ENCODE peak calls at places on chromosome 1, in seven cellular contexts. One of them, this sample, is unnamed.

GRCh38 chr1:46278807-46279206 is 24.6 kb downstream of the LRRC41 start:
- DNase-seq in Right ventricle myocardium inferior: no peak
- DNase-seq in T-helper 1 cell: no peak
- DNase-seq in iPS DF 6.9: no peak
- DNase-seq in ELF-1: no peak
- DNase-seq in midbrain: no peak
- DNase-seq in T-helper 9 cell: no peak
- DNase-seq in this sample: no peak

GRCh38 chr1:19981507-19982312 is 2.3 kb upstream of the PLA2G2A start:
- DNase-seq in T-helper 1 cell: no peak
- DNase-seq in iPS DF 6.9: no peak
- DNase-seq in ELF-1: peak
- DNase-seq in midbrain: no peak
- DNase-seq in Right ventricle myocardium inferior: no peak
- DNase-seq in T-helper 9 cell: no peak
- DNase-seq in this sample: no peak

GRCh38 chr1:26335774-26336476 is 18.0 kb downstream of the CRYBG2 start:
- DNase-seq in T-helper 9 cell: no peak
- DNase-seq in T-helper 1 cell: no peak
- DNase-seq in Right ventricle myocardium inferior: no peak
- DNase-seq in ELF-1: no peak
- DNase-seq in iPS DF 6.9: no peak
- DNase-seq in midbrain: no peak
- DNase-seq in this sample: peak

GRCh38 chr1:218779341-218779831 is 394.3 kb upstream of the LYPLAL1 start:
- DNase-seq in Right ventricle myocardium inferior: no peak
- DNase-seq in T-helper 9 cell: no peak
- DNase-seq in ELF-1: peak
- DNase-seq in midbrain: no peak
- DNase-seq in iPS DF 6.9: no peak
- DNase-seq in T-helper 1 cell: no peak
- DNase-seq in this sample: no peak

GRCh38 chr1:177927021-177927596 is 42.7 kb downstream of the SEC16B start:
- DNase-seq in iPS DF 6.9: no peak
- DNase-seq in T-helper 9 cell: no peak
- DNase-seq in T-helper 1 cell: no peak
- DNase-seq in ELF-1: no peak
- DNase-seq in midbrain: no peak
- DNase-seq in Right ventricle myocardium inferior: no peak
- DNase-seq in this sample: no peak

GRCh38 chr1:234734412-234734835 is 124.4 kb upstream of the IRF2BP2 start:
- DNase-seq in ELF-1: no peak
- DNase-seq in midbrain: no peak
- DNase-seq in T-helper 1 cell: no peak
- DNase-seq in T-helper 9 cell: no peak
- DNase-seq in Right ventricle myocardium inferior: no peak
- DNase-seq in iPS DF 6.9: no peak
- DNase-seq in this sample: no peak

GRCh38 chr1:31505884-31506497 is 70.3 kb upstream of the TINAGL1 start:
- DNase-seq in iPS DF 6.9: no peak
- DNase-seq in ELF-1: no peak
- DNase-seq in Right ventricle myocardium inferior: no peak
- DNase-seq in midbrain: no peak
- DNase-seq in T-helper 9 cell: no peak
- DNase-seq in T-helper 1 cell: no peak
- DNase-seq in this sample: peak

GRCh38 chr1:16145988-16146887 is 9.6 kb downstream of the EPHA2 start:
- DNase-seq in Right ventricle myocardium inferior: peak
- DNase-seq in ELF-1: peak
- DNase-seq in T-helper 1 cell: no peak
- DNase-seq in midbrain: no peak
- DNase-seq in T-helper 9 cell: no peak
- DNase-seq in iPS DF 6.9: no peak
- DNase-seq in this sample: no peak

GRCh38 chr1:21901473-21901847 is 35.6 kb downstream of the HSPG2 start:
- DNase-seq in Right ventricle myocardium inferior: peak
- DNase-seq in T-helper 9 cell: no peak
- DNase-seq in ELF-1: peak
- DNase-seq in iPS DF 6.9: no peak
- DNase-seq in midbrain: no peak
- DNase-seq in T-helper 1 cell: no peak
- DNase-seq in this sample: no peak

GRCh38 chr1:33122483-33123170 is 41.7 kb downstream of the AZIN2 start:
- DNase-seq in ELF-1: no peak
- DNase-seq in midbrain: no peak
- DNase-seq in iPS DF 6.9: no peak
- DNase-seq in Right ventricle myocardium inferior: no peak
- DNase-seq in T-helper 9 cell: no peak
- DNase-seq in T-helper 1 cell: no peak
- DNase-seq in this sample: no peak

GRCh38 chr1:235169986-235170385 is 8.9 kb upstream of the RBM34 start:
- DNase-seq in midbrain: no peak
- DNase-seq in ELF-1: no peak
- DNase-seq in T-helper 9 cell: no peak
- DNase-seq in T-helper 1 cell: no peak
- DNase-seq in Right ventricle myocardium inferior: no peak
- DNase-seq in iPS DF 6.9: no peak
- DNase-seq in this sample: no peak

GRCh38 chr1:157540160-157540748 is 12.1 kb downstream of the FCRL5 start:
- DNase-seq in iPS DF 6.9: no peak
- DNase-seq in Right ventricle myocardium inferior: no peak
- DNase-seq in T-helper 1 cell: no peak
- DNase-seq in T-helper 9 cell: no peak
- DNase-seq in midbrain: no peak
- DNase-seq in ELF-1: peak
- DNase-seq in this sample: no peak

GRCh38 chr1:47437518-47438320 is at the start of gene FOXD2:
- DNase-seq in midbrain: peak
- DNase-seq in T-helper 9 cell: peak
- DNase-seq in ELF-1: peak
- DNase-seq in T-helper 1 cell: peak
- DNase-seq in iPS DF 6.9: no peak
- DNase-seq in Right ventricle myocardium inferior: peak
- DNase-seq in this sample: peak

GRCh38 chr1:11654571-11655262 is at the start of gene FBXO44:
- DNase-seq in Right ventricle myocardium inferior: peak
- DNase-seq in midbrain: peak
- DNase-seq in ELF-1: no peak
- DNase-seq in iPS DF 6.9: no peak
- DNase-seq in T-helper 9 cell: peak
- DNase-seq in T-helper 1 cell: peak
- DNase-seq in this sample: peak

GRCh38 chr1:171188388-171189266 is 3.5 kb downstream of the FMO2 start:
- DNase-seq in iPS DF 6.9: peak
- DNase-seq in T-helper 1 cell: no peak
- DNase-seq in midbrain: peak
- DNase-seq in ELF-1: peak
- DNase-seq in T-helper 9 cell: peak
- DNase-seq in Right ventricle myocardium inferior: no peak
- DNase-seq in this sample: peak

GRCh38 chr1:156499703-156500577 is 635 bp downstream of the MEF2D start:
- DNase-seq in T-helper 1 cell: peak
- DNase-seq in T-helper 9 cell: peak
- DNase-seq in Right ventricle myocardium inferior: peak
- DNase-seq in midbrain: peak
- DNase-seq in iPS DF 6.9: no peak
- DNase-seq in ELF-1: no peak
- DNase-seq in this sample: peak

GRCh38 chr1:145961109-145961424 is 3.2 kb upstream of the LIX1L start:
- DNase-seq in midbrain: no peak
- DNase-seq in iPS DF 6.9: no peak
- DNase-seq in T-helper 1 cell: no peak
- DNase-seq in T-helper 9 cell: no peak
- DNase-seq in Right ventricle myocardium inferior: no peak
- DNase-seq in ELF-1: no peak
- DNase-seq in this sample: no peak

This sample was measured in CD8-positive, alpha-beta memory T cell.